ENCODE peak calls at places on chromosomes 2 and 18, in five cellular contexts. I, W, X, C and G are unnamed samples.
A peak's percentile ranks its signal among the peaks of the same experiment; 100 is the strongest.

GRCh38 chr2:238900511-238900910 is 52.6 kb downstream of the TWIST2 start:
- DNase-seq in I (no peak), W (no peak), X (no peak), C (no peak), G (peak; percentile 24)

GRCh38 chr2:196511258-196511971 is 128.1 kb upstream of the CCDC150 start:
- DNase-seq in I (no peak), W (no peak), X (no peak), C (no peak), G (no peak)

GRCh38 chr2:52880872-52881271 is 886.7 kb upstream of the CHAC2 start:
- DNase-seq in I (peak; percentile 13), W (no peak), X (no peak), C (no peak), G (no peak)

GRCh38 chr2:69642709-69643601 is 584 bp downstream of the AAK1 start:
- DNase-seq in I (peak; percentile 82), W (peak; percentile 80), X (peak; percentile 67), C (peak; percentile 73), G (peak; percentile 70)

GRCh38 chr18:58536534-58537271 is 92.2 kb downstream of the ALPK2 start:
- DNase-seq in I (peak; percentile 38), W (no peak), X (no peak), C (no peak), G (no peak)

GRCh38 chr2:1642066-1642861 is 102.1 kb downstream of the PXDN start:
- DNase-seq in I (peak; percentile 45), W (peak; percentile 34), X (no peak), C (no peak), G (peak; percentile 71)

GRCh38 chr2:117691980-117692379 is 122.5 kb upstream of the DDX18 start:
- DNase-seq in I (no peak), W (no peak), X (no peak), C (no peak), G (no peak)

GRCh38 chr18:5900249-5900648 is 4.9 kb upstream of the TMEM200C start:
- DNase-seq in I (peak; percentile 48), W (peak; percentile 72), X (no peak), C (no peak), G (no peak)

GRCh38 chr18:58580623-58581022 is 48.3 kb downstream of the ALPK2 start:
- DNase-seq in I (peak; percentile 87), W (peak; percentile 62), X (no peak), C (peak; percentile 57), G (no peak)

GRCh38 chr2:121917143-121917542 is 161.7 kb downstream of the TSN start:
- DNase-seq in I (no peak), W (no peak), X (no peak), C (no peak), G (no peak)

GRCh38 chr2:230738391-230738811 is 25.8 kb downstream of the CAB39 start:
- DNase-seq in I (no peak), W (no peak), X (no peak), C (no peak), G (no peak)

GRCh38 chr2:133791191-133791590 is 222.9 kb upstream of the NCKAP5 start:
- DNase-seq in I (peak; percentile 65), W (no peak), X (no peak), C (no peak), G (no peak)

GRCh38 chr2:84940836-84941412 is 30.0 kb upstream of the KCMF1 start:
- DNase-seq in I (no peak), W (no peak), X (no peak), C (no peak), G (no peak)

GRCh38 chr2:119517433-119517832 is 6.8 kb downstream of the SCTR start:
- DNase-seq in I (peak; percentile 77), W (peak; percentile 52), X (peak; percentile 86), C (peak; percentile 77), G (peak; percentile 75)

GRCh38 chr2:99936065-99936464 is 206.3 kb downstream of the AFF3 start:
- DNase-seq in I (peak; percentile 58), W (no peak), X (no peak), C (no peak), G (no peak)

GRCh38 chr2:239321596-239322413 is 79.0 kb downstream of the HDAC4 start:
- DNase-seq in I (no peak), W (peak; percentile 30), X (no peak), C (no peak), G (peak; percentile 49)

GRCh38 chr2:28619213-28620196 is 123.6 kb downstream of the PLB1 start:
- DNase-seq in I (no peak), W (no peak), X (no peak), C (no peak), G (no peak)

GRCh38 chr18:22032392-22032961 is 136.9 kb upstream of the GATA6 start:
- DNase-seq in I (peak; percentile 93), W (peak; percentile 73), X (no peak), C (no peak), G (no peak)

GRCh38 chr18:58402247-58402646 is 226.6 kb downstream of the ALPK2 start:
- DNase-seq in I (peak; percentile 37), W (peak; percentile 73), X (no peak), C (peak; percentile 28), G (no peak)

GRCh38 chr18:5964596-5964995 is 69.3 kb upstream of the TMEM200C start:
- DNase-seq in I (no peak), W (no peak), X (no peak), C (no peak), G (no peak)

GRCh38 chr18:68725341-68725740 is 10.4 kb upstream of the TMX3 start:
- DNase-seq in I (no peak), W (no peak), X (no peak), C (no peak), G (no peak)

GRCh38 chr2:55056024-55056521 is 5.8 kb upstream of the RTN4 start:
- DNase-seq in I (peak; percentile 75), W (no peak), X (no peak), C (no peak), G (peak; percentile 40)

GRCh38 chr2:224122542-224122941 is 83.5 kb upstream of the SERPINE2 start:
- DNase-seq in I (no peak), W (no peak), X (no peak), C (no peak), G (no peak)

GRCh38 chr2:174729797-174730529 is 34.3 kb downstream of the CHRNA1 start:
- DNase-seq in I (peak; percentile 45), W (no peak), X (no peak), C (peak; percentile 39), G (peak; percentile 88)

GRCh38 chr2:174728096-174728495 is 36.2 kb downstream of the CHRNA1 start:
- DNase-seq in I (no peak), W (no peak), X (no peak), C (no peak), G (no peak)

DNA sequence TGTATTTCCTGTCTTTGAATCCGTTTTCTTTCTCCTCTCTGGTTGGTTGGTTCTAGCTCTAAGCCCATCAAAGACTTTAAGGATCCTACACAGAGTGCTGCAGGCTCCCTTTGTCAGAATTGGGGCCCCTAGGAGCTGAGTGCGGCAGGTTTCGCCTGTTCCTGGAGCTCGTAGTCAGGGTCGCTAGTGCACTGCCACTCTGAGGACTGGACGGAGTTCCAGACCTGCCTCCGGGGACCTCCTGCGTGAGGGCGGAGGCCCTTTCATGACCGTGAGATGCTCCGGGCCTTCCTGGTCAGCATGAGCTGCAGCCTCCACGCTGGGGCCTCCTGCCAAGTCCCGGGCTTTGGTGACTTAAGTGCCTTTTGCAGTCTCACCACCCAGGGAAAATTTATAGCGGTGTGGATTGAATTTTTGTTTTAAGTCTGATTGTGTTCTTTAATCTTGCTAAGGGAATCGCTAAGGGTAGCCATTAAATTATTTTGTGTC is 33.7 kb downstream of the CHRNA1 start:
- DNase-seq in I (no peak), W (no peak), X (no peak), C (no peak), G (peak; percentile 66)
- H3K4me3 ChIP-seq in I (no peak overlapping the region), W (no peak overlapping the region), X (peak overlapping the region; percentile 49), C (peak overlapping the region; percentile 38), G (peak overlapping the region; percentile 54)

GRCh38 chr2:26281226-26281625 is 36.5 kb downstream of the HADHB start:
- DNase-seq in I (no peak), W (no peak), X (no peak), C (no peak), G (no peak)

GRCh38 chr2:26276488-26276887 is 31.7 kb downstream of the HADHB start:
- DNase-seq in I (no peak), W (no peak), X (no peak), C (no peak), G (no peak)

GRCh38 chr2:26283606-26284005 is 38.9 kb downstream of the HADHB start:
- DNase-seq in I (no peak), W (no peak), X (no peak), C (no peak), G (no peak)

GRCh38 chr2:26284132-26284531 is 39.4 kb downstream of the HADHB start:
- DNase-seq in I (no peak), W (no peak), X (no peak), C (no peak), G (no peak)

DNA sequence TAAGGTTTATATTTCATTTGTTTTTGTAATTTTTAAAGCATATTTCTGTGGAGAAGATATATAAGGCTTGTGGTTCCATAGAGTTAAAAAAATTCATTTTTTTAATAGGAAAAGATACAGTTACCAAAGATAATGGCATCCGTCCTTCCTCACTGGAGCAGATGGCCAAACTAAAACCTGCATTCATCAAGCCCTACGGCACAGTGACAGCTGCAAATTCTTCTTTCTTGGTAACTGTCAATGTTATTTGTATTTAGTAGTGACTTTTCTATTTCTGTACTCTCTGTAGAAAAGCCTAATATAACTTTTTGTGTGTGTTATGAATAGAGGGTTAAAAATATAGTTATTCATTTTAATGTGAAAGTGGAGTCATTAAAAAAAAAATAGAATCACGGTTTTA is 35.1 kb downstream of the HADHB start:
- DNase-seq in I (no peak), W (no peak), X (no peak), C (no peak), G (no peak)
- H3K36me3 ChIP-seq in I (peaks cover 4% of the 10 kb centered on the region), W (peaks cover 58% of the 10 kb centered on the region), X (peaks cover 98% of the 10 kb centered on the region), C (peaks cover 57% of the 10 kb centered on the region), G (peaks cover 5% of the 10 kb centered on the region)

GRCh38 chr2:223050900-223051299 is 1.1 kb upstream of the KCNE4 start:
- DNase-seq in I (no peak), W (no peak), X (no peak), C (no peak), G (no peak)

GRCh38 chr2:223051580-223052375 is at the start of gene KCNE4:
- DNase-seq in I (no peak), W (no peak), X (no peak), C (no peak), G (peak; percentile 40)

GRCh38 chr2:223054193-223054781 is 2.3 kb downstream of the KCNE4 start:
- DNase-seq in I (no peak), W (peak; percentile 45), X (no peak), C (no peak), G (no peak)

GRCh38 chr2:223053431-223054192 is 1.6 kb downstream of the KCNE4 start:
- DNase-seq in I (peak; percentile 43), W (no peak), X (no peak), C (no peak), G (no peak)

DNA sequence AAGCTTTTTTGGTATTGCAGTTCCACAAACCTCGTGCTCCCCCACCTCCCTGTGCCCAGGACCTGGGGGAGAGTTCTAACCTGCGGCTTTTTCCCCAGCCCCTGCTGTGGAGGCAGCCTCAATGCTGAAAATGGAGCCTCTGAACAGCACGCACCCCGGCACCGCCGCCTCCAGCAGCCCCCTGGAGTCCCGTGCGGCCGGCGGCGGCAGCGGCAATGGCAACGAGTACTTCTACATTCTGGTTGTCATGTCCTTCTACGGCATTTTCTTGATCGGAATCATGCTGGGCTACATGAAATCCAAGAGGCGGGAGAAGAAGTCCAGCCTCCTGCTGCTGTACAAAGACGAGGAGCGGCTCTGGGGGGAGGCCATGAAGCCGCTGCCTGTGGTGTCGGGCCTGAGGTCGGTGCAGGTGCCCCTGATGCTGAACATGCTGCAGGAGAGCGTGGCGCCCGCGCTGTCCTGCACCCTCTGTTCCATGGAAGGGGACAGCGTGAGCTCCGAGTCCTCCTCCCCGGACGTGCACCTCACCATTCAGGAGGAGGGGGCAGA is 796 bp downstream of the KCNE4 start:
- DNase-seq in I (no peak), W (peak; percentile 46), X (no peak), C (no peak), G (no peak)
- H3K4me3 ChIP-seq in I (no peak overlapping the region), W (peak overlapping the region; percentile 42), X (peak overlapping the region; percentile 49), C (no peak overlapping the region), G (no peak overlapping the region)

GRCh38 chr2:60358471-60358870 is 195.0 kb downstream of the BCL11A start:
- DNase-seq in I (no peak), W (no peak), X (no peak), C (no peak), G (no peak)
- H3K36me3 ChIP-seq in I (no peaks in the 10 kb centered on the region), W (no peaks in the 10 kb centered on the region), X (no peaks in the 10 kb centered on the region), C (no peaks in the 10 kb centered on the region), G (no peaks in the 10 kb centered on the region)